ENCODE peak calls at places on chromosomes 4 and X, in eight cellular contexts. V, J, I, D, F, Z, R and X are unnamed samples.

GRCh38 chrX:39577976-39578962 is 519.5 kb downstream of the BCOR start:
- DNase-seq in V (no peak), J (no peak), I (peak; percentile 79), D (no peak), F (no peak), Z (no peak), R (no peak), X (no peak)

GRCh38 chrX:638482-639131 is 8.0 kb downstream of the SHOX start:
- DNase-seq in V (no peak), J (no peak), I (no peak), D (no peak), F (no peak), Z (no peak), R (no peak), X (no peak)

GRCh38 chr4:73740353-73740778 is at the start of gene CXCL8:
- DNase-seq in V (peak; percentile 77), J (no peak), I (no peak), D (peak; percentile 70), F (no peak), Z (peak; percentile 18), R (peak; percentile 78), X (peak; percentile 97)

GRCh38 chr4:81198151-81198550 is 16.9 kb downstream of the PRKG2 start:
- DNase-seq in V (no peak), J (no peak), I (no peak), D (no peak), F (no peak), Z (no peak), R (no peak), X (no peak)

GRCh38 chr4:7487998-7488671 is 53.4 kb upstream of the PSAPL1 start:
- DNase-seq in V (no peak), J (no peak), I (no peak), D (no peak), F (no peak), Z (no peak), R (no peak), X (no peak)

GRCh38 chr4:173243917-173244658 is 75.5 kb downstream of the GALNT7 start:
- DNase-seq in V (no peak), J (no peak), I (no peak), D (no peak), F (no peak), Z (no peak), R (no peak), X (no peak)

GRCh38 chr4:184953421-184953820 is 64.9 kb upstream of the HELT start:
- DNase-seq in V (no peak), J (no peak), I (no peak), D (no peak), F (no peak), Z (no peak), R (no peak), X (no peak)

GRCh38 chr4:184364100-184364921 is 110.0 kb downstream of the IRF2 start:
- DNase-seq in V (no peak), J (no peak), I (no peak), D (no peak), F (no peak), Z (no peak), R (peak; percentile 83), X (no peak)

GRCh38 chr4:100288811-100289529 is 98.7 kb upstream of the DDIT4L start:
- DNase-seq in V (no peak), J (no peak), I (no peak), D (no peak), F (no peak), Z (no peak), R (no peak), X (peak; percentile 93)

GRCh38 chrX:87067795-87068194 is 449.8 kb upstream of the KLHL4 start:
- DNase-seq in V (no peak), J (no peak), I (no peak), D (no peak), F (no peak), Z (no peak), R (no peak), X (no peak)

GRCh38 chrX:52424658-52425057 is 55.8 kb downstream of the XAGE2 start:
- DNase-seq in V (no peak), J (no peak), I (no peak), D (no peak), F (no peak), Z (no peak), R (peak; percentile 7), X (no peak)

GRCh38 chrX:134525086-134525792 is 65.3 kb downstream of the HPRT1 start:
- DNase-seq in V (no peak), J (no peak), I (no peak), D (no peak), F (no peak), Z (no peak), R (no peak), X (no peak)

GRCh38 chr4:72390409-72390808 is 178.6 kb downstream of the ADAMTS3 start:
- DNase-seq in V (no peak), J (no peak), I (no peak), D (no peak), F (no peak), Z (no peak), R (no peak), X (no peak)

GRCh38 chr4:53478671-53479456 is 101.4 kb downstream of the FIP1L1 start:
- DNase-seq in V (no peak), J (no peak), I (no peak), D (no peak), F (no peak), Z (no peak), R (no peak), X (no peak)

GRCh38 chr4:2852481-2852881 is 8.8 kb downstream of the ADD1 start:
- DNase-seq in V (no peak), J (no peak), I (no peak), D (peak; percentile 78), F (no peak), Z (no peak), R (no peak), X (no peak)

GRCh38 chrX:40420899-40421729 is 159.7 kb upstream of the ATP6AP2 start:
- DNase-seq in V (peak; percentile 13), J (peak; percentile 46), I (no peak), D (no peak), F (peak; percentile 46), Z (no peak), R (peak; percentile 36), X (no peak)